ENCODE peak calls at places on chromosomes 7 and 10, in five cellular contexts. G is sciatic nerve, S is HT1080, F is NCI-H774, L is astrocyte of the hippocampus. X is an unnamed sample.

GRCh38 chr7:2751086-2751485 is 63.1 kb downstream of the AMZ1 start:
- DNase-seq in G (no peak), S (no peak), F (no peak), L (no peak), X (no peak)

GRCh38 chr10:86863443-86863842 is 94.0 kb downstream of the MMRN2 start:
- DNase-seq in G (no peak), S (no peak), F (no peak), L (no peak), X (no peak)

GRCh38 chr7:104951546-104951945 is 62.5 kb upstream of the KMT2E start:
- DNase-seq in G (no peak), S (no peak), F (no peak), L (no peak), X (no peak)

GRCh38 chr10:90111671-90112070 is 410.3 kb downstream of the KIF20B start:
- DNase-seq in G (no peak), S (peak), F (no peak), L (no peak), X (no peak)

GRCh38 chr7:82049442-82049841 is 279.6 kb upstream of the HGF start:
- DNase-seq in G (no peak), S (no peak), F (no peak), L (peak), X (no peak)

GRCh38 chr10:119616879-119617580 is 20.3 kb upstream of the TIAL1 start:
- DNase-seq in G (peak), S (no peak), F (no peak), L (no peak), X (no peak)

GRCh38 chr10:7432884-7433726 is 22.3 kb upstream of the SFMBT2 start:
- DNase-seq in G (no peak), S (no peak), F (peak), L (peak), X (no peak)

GRCh38 chr10:75335191-75335590 is 66.4 kb downstream of the ZNF503 start:
- DNase-seq in G (no peak), S (no peak), F (no peak), L (no peak), X (no peak)

GRCh38 chr7:49001610-49002033 is 77.3 kb downstream of the CDC14C start:
- DNase-seq in G (no peak), S (peak), F (peak), L (peak), X (no peak)

GRCh38 chr7:15305002-15305600 is 256.7 kb downstream of the AGMO start:
- DNase-seq in G (no peak), S (peak), F (no peak), L (peak), X (no peak)